ENCODE peak calls at places on chromosomes 4 and X, in four cellular contexts. Y, H, N and C are unnamed samples.

GRCh38 chr4:26199566-26199965 is 121.2 kb upstream of the RBPJ start:
- DNase-seq in N (no peak), H (no peak), Y (no peak), C (no peak)

GRCh38 chr4:145739840-145740239 is 59.9 kb downstream of the C4orf51 start:
- DNase-seq in Y (no peak), N (peak), H (no peak), C (no peak)

GRCh38 chr4:79319975-79320374 is 5.9 kb downstream of the NAA11 start:
- DNase-seq in H (no peak), N (no peak), Y (no peak), C (no peak)

GRCh38 chr4:11079171-11079570 is 349.5 kb downstream of the HS3ST1 start:
- DNase-seq in Y (no peak), N (no peak), H (no peak), C (no peak)

GRCh38 chr4:48909697-48910096 is 3.1 kb upstream of the OCIAD2 start:
- DNase-seq in N (peak), H (no peak), Y (no peak), C (peak)

GRCh38 chr4:40367451-40367850 is 32.3 kb downstream of the CHRNA9 start:
- DNase-seq in N (no peak), H (no peak), Y (no peak), C (peak)

GRCh38 chrX:148498067-148498466 is 2.4 kb upstream of the AFF2 start:
- DNase-seq in N (no peak), H (no peak), Y (no peak), C (no peak)

GRCh38 chr4:105399535-105400161 is 74.2 kb downstream of the PPA2 start:
- DNase-seq in H (no peak), N (peak), Y (no peak), C (no peak)

GRCh38 chr4:142373610-142374009 is 472.5 kb downstream of the INPP4B start:
- DNase-seq in N (peak), Y (no peak), H (no peak), C (no peak)

GRCh38 chr4:98627883-98628282 is 30.5 kb downstream of the TSPAN5 start:
- DNase-seq in N (peak), Y (no peak), H (no peak), C (no peak)

GRCh38 chrX:9942086-9942485 is 25.1 kb upstream of the CLDN34 start:
- DNase-seq in Y (no peak), N (no peak), H (no peak), C (no peak)

GRCh38 chr4:176444741-176445140 is 125.0 kb downstream of the SPCS3 start:
- DNase-seq in N (peak), Y (no peak), H (no peak), C (no peak)

GRCh38 chrX:56805399-56805798 is 76.4 kb downstream of the NBDY start:
- DNase-seq in H (peak), N (no peak), Y (no peak), C (no peak)

GRCh38 chrX:41895826-41896225 is 27.5 kb downstream of the CASK start:
- DNase-seq in N (no peak), Y (no peak), H (no peak), C (no peak)

GRCh38 chr4:17580969-17581368 is 4.0 kb downstream of the LAP3 start:
- DNase-seq in Y (no peak), H (no peak), N (no peak), C (no peak)

GRCh38 chr4:76639292-76639691 is 204.3 kb downstream of the SHROOM3 start:
- DNase-seq in Y (no peak), H (no peak), N (no peak), C (no peak)

GRCh38 chrX:97260679-97261078 is 377.0 kb downstream of the RPA4 start:
- DNase-seq in H (no peak), N (no peak), Y (no peak), C (no peak)

GRCh38 chr4:129481107-129481506 is 385.2 kb downstream of the C4orf33 start:
- DNase-seq in H (no peak), Y (no peak), N (no peak), C (no peak)

GRCh38 chrX:53284684-53285447 is 3.5 kb upstream of the IQSEC2 start:
- DNase-seq in Y (peak), H (peak), N (no peak), C (peak)

GRCh38 chr4:24121395-24122175 is 231.7 kb upstream of the PPARGC1A start:
- DNase-seq in H (no peak), N (no peak), Y (no peak), C (no peak)

GRCh38 chr4:183495182-183495581 is 9.7 kb upstream of the ING2 start:
- DNase-seq in N (no peak), H (no peak), Y (no peak), C (no peak)

GRCh38 chr4:72418458-72418857 is 150.6 kb downstream of the ADAMTS3 start:
- DNase-seq in H (no peak), Y (peak), N (peak), C (no peak)

GRCh38 chr4:186719925-186720694 is 3.5 kb downstream of the FAT1 start:
- DNase-seq in H (no peak), Y (no peak), N (peak), C (no peak)

GRCh38 chr4:125432078-125432477 is 117.3 kb downstream of the FAT4 start:
- DNase-seq in Y (no peak), H (no peak), N (peak), C (no peak)

GRCh38 chr4:187469627-187470026 is 525.9 kb upstream of the ZFP42 start:
- DNase-seq in Y (no peak), H (no peak), N (no peak), C (no peak)

GRCh38 chrX:75642811-75643361 is 120.0 kb upstream of the ZDHHC15 start:
- DNase-seq in N (no peak), H (no peak), Y (no peak), C (no peak)